ENCODE peak calls at places on chromosomes 16 and 17, in four cellular contexts. I is HEK293T, S is GM12878, Y is HepG2. J is an unnamed sample.

GRCh38 chr16:86766700-86767099 is 188.4 kb downstream of the FOXL1 start:
- DNase-seq in I (no peak), S (no peak), Y (no peak), J (no peak)

GRCh38 chr17:82668631-82669099 is 20.4 kb upstream of the WDR45B start:
- DNase-seq in I (peak; percentile 79), S (no peak), Y (peak; percentile 78), J (peak; percentile 66)

GRCh38 chr17:8955560-8955959 is 9.9 kb downstream of the PIK3R5 start:
- DNase-seq in I (no peak), S (no peak), Y (no peak), J (no peak)

GRCh38 chr17:17314501-17315071 is 11.4 kb downstream of the NT5M start:
- DNase-seq in I (no peak), S (no peak), Y (no peak), J (no peak)

GRCh38 chr16:24257965-24258364 is 1.8 kb downstream of the CACNG3 start:
- DNase-seq in I (no peak), S (no peak), Y (no peak), J (no peak)

GRCh38 chr16:21663889-21664647 is at the start of gene OTOA:
- DNase-seq in I (no peak), S (no peak), Y (no peak), J (no peak)

GRCh38 chr17:16920628-16921020 is 51.3 kb downstream of the TNFRSF13B start:
- DNase-seq in I (no peak), S (no peak), Y (no peak), J (no peak)

GRCh38 chr16:70685061-70685937 is 554 bp downstream of the MTSS2 start:
- DNase-seq in I (peak; percentile 30), S (no peak), Y (no peak), J (peak; percentile 35)

GRCh38 chr17:36072431-36073121 is 8.5 kb downstream of the CCL18 start:
- DNase-seq in I (peak; percentile 68), S (peak; percentile 69), Y (peak; percentile 52), J (peak; percentile 80)

GRCh38 chr16:55056585-55057520 is 126.2 kb downstream of the IRX5 start:
- DNase-seq in I (peak; percentile 47), S (no peak), Y (no peak), J (no peak)

GRCh38 chr16:78655481-78656114 is 556.1 kb downstream of the WWOX start:
- DNase-seq in I (no peak), S (no peak), Y (no peak), J (no peak)

GRCh38 chr17:8941520-8941919 is 24.0 kb downstream of the PIK3R5 start:
- DNase-seq in I (no peak), S (no peak), Y (no peak), J (no peak)

GRCh38 chr16:78735337-78735736 is 635.9 kb downstream of the WWOX start:
- DNase-seq in I (no peak), S (no peak), Y (no peak), J (no peak)

GRCh38 chr17:28335959-28336871 is 654 bp downstream of the TNFAIP1 start:
- DNase-seq in I (peak; percentile 28), S (no peak), Y (peak; percentile 82), J (peak; percentile 58)

GRCh38 chr17:17933775-17934174 is 38.4 kb downstream of the TOM1L2 start:
- DNase-seq in I (no peak), S (no peak), Y (no peak), J (no peak)

GRCh38 chr16:87970206-87970605 is 19.0 kb downstream of the BANP start:
- DNase-seq in I (no peak), S (no peak), Y (no peak), J (no peak)

GRCh38 chr17:30095507-30096244 is 20.9 kb upstream of the NSRP1 start:
- DNase-seq in I (peak; percentile 33), S (peak; percentile 36), Y (peak; percentile 64), J (peak; percentile 67)

GRCh38 chr17:77330602-77331081 is 189.9 kb downstream of the SEC14L1 start:
- DNase-seq in I (no peak), S (no peak), Y (no peak), J (no peak)

GRCh38 chr16:23557779-23558330 is 328 bp downstream of the UBFD1 start:
- DNase-seq in I (peak; percentile 33), S (no peak), Y (peak; percentile 26), J (no peak)

GRCh38 chr17:56604691-56605090 is 11.2 kb downstream of the NOG start:
- DNase-seq in I (no peak), S (no peak), Y (peak; percentile 18), J (no peak)

GRCh38 chr16:82633964-82634600 is 7.3 kb downstream of the CDH13 start:
- DNase-seq in I (no peak), S (no peak), Y (no peak), J (no peak)

GRCh38 chr17:75712480-75712879 is 8.8 kb upstream of the ITGB4 start:
- DNase-seq in I (no peak), S (no peak), Y (no peak), J (no peak)

GRCh38 chr16:77793417-77793816 is 5.1 kb downstream of the VAT1L start:
- DNase-seq in I (no peak), S (no peak), Y (no peak), J (no peak)

GRCh38 chr17:40542562-40543411 is 22.5 kb downstream of the CCR7 start:
- DNase-seq in I (no peak), S (no peak), Y (peak; percentile 90), J (no peak)

GRCh38 chr16:66927012-66927436 is 1.7 kb upstream of the RRAD start:
- DNase-seq in I (no peak), S (no peak), Y (peak; percentile 68), J (no peak)

GRCh38 chr16:66927918-66928649 is 2.7 kb upstream of the RRAD start:
- DNase-seq in I (no peak), S (no peak), Y (no peak), J (no peak)

GRCh38 chr16:66924527-66925321 is 611 bp downstream of the RRAD start:
- DNase-seq in I (no peak), S (no peak), Y (no peak), J (peak; percentile 91)

GRCh38 chr16:66925322-66925840 is at the start of gene RRAD:
- DNase-seq in I (no peak), S (no peak), Y (no peak), J (peak; percentile 35)

DNA sequence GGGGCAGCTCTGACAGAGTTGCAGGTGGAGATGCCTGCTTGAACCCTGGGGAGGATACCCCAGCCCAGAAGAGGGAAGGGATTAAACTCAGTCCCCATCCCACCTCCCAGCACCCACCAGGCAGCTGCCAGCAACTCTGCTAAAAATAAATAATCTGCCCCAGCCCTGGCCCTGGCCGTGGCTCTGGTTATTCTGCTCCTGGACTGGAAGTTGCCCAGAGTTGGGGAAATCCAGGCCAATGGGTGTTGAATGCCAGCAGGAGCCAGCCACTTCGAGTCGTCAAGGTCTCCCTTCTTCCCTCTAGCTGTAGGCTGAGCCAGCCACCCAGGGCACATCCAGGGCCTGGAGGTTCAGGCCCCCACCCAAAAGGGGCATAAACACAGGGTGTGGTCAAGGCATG is 836 bp upstream of the RRAD start:
- DNase-seq in I (no peak), S (no peak), Y (no peak), J (no peak)
- TF ChIP-seq BHLHE40 in I (no peak), S (no peak), Y (no peak), J (no peak)

GRCh38 chr17:79262624-79263023 is 188.0 kb downstream of the ENGASE start:
- DNase-seq in I (no peak), S (no peak), Y (no peak), J (no peak)
- TF ChIP-seq FOXM1 in I (no peak), S (no peak), Y (no peak), J (no peak)

DNA sequence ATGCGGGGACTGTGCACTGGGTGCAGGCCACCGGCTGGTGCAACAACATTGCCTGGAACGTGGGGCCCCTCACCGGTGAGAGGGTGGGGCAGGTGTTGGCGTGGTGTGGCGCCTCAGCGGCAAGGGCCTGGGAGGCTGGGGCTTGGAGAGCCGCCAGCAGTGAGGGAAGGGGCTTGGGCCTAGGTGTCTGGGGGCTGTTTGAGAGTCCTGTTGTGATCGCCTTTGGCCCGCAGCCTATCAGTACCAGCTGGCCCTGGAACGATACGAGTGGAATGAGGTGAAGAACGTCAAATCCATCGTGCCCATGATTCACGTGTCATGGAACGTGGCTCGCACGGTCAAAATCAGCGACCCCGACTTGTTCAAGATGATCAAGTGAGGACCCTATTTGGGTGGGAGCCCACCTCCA is 2.6 kb upstream of the TMEM88 start:
- DNase-seq in I (no peak), S (no peak), Y (no peak), J (no peak)
- TF ChIP-seq BHLHE40 in I (no peak), S (no peak), Y (no peak), J (no peak)

GRCh38 chr17:48589060-48589830 is 796 bp downstream of the HOXB3 start:
- DNase-seq in I (no peak), S (no peak), Y (no peak), J (no peak)
- TF ChIP-seq FOXM1 in I (no peak), S (no peak), Y (no peak), J (no peak)

DNA sequence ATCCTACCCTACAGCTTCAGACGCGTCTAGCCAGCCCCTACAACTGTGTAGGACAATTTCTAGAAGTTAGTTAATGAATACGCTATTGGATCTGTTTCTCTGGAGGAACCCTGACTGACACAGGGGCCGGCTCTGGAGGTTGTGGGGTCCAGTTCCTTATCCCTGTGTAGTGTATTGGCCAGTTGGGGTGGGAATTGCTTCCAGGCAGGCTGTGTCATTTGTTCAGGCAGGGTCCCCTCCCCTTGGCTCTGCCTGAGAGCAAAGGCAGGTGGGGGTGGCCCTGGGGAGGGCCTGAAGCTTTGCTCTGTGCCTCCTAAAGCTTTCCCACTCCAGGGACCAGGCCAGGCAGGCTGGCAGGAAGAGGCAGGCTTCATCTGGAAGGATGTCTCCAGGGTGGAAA is 11.7 kb upstream of the CETP start:
- DNase-seq in I (no peak), S (no peak), Y (no peak), J (no peak)
- TF ChIP-seq BHLHE40 in I (no peak), S (no peak), Y (no peak), J (no peak)

DNA sequence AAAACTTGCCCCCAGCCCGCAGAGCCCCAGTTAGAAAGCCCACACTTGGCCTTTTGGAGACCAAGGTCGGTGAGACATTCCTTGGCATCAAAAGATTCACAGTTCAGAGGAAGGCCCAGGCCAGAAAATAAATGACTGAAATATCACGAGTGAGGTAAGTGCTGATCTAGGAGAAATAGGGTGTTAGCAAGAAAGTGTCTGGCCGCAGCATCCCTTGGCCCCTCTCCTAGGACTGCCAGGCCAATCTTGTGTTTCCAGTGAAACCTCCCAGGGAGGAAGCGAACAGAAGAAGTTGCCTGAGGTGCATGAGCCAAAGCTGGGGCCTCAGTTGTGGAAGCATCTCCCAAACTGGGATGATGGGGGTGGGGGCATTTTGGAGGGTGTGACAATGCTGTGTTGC is 22.5 kb upstream of the NSMCE1 start:
- DNase-seq in I (no peak), S (no peak), Y (no peak), J (no peak)
- TF ChIP-seq FOXM1 in I (no peak), S (no peak), Y (no peak), J (no peak)

GRCh38 chr16:51155901-51156810 is 5.1 kb upstream of the SALL1 start:
- DNase-seq in I (no peak), S (no peak), Y (no peak), J (no peak)
- TF ChIP-seq BHLHE40 in I (no peak), S (no peak), Y (no peak), J (no peak)

DNA sequence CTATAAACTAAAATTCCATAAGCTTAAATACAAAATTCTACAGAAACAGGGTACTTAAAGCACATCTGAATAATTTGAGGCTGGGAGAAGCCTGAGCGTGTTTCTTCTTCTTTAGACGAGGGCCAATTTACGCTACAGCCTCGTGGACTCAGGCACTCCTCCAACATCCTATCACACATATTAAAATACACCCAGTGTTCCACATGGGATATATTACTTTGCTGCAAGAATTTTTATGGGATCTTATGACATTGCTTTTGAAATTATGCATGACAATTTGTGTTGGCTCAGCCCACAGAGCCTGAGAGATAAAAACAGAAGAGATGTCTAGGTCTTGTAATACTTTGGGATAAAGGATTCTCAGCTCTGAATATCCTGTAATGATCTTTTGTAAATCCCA is 3.5 kb upstream of the TANGO6 start:
- DNase-seq in I (no peak), S (no peak), Y (no peak), J (no peak)
- TF ChIP-seq FOXM1 in I (no peak), S (no peak), Y (no peak), J (no peak)

J was measured in K562.